ENCODE peak calls at places on chromosomes 13 and 19, in seven cellular contexts. One of them, this sample, is unnamed.
A peak's percentile ranks its signal among the peaks of the same experiment; 100 is the strongest.

GRCh38 chr19:50922316-50922853 is 11.2 kb upstream of the KLK4 start:
- DNase-seq in stimulated activated CD8-positive, alpha-beta memory T cell treated with anti-CD3 and anti-CD28 coated beads, Interleukin-2, amount 100 ng/mL, for 1 hour: peak; percentile 55
- DNase-seq in brain microvascular endothelial cell: peak; percentile 37
- DNase-seq in HEK293T: peak; percentile 89
- DNase-seq in T-helper 1 cell: peak; percentile 63
- DNase-seq in activated CD8-positive, alpha-beta memory T cell treated with anti-CD3 and anti-CD28 coated beads for 4 hours: peak; percentile 42
- DNase-seq in NCI-H510A: peak; percentile 15
- DNase-seq in this sample: peak; percentile 76

GRCh38 chr13:93029536-93029935 is 197.1 kb upstream of the GPC6 start:
- DNase-seq in T-helper 1 cell: no peak
- DNase-seq in HEK293T: no peak
- DNase-seq in stimulated activated CD8-positive, alpha-beta memory T cell treated with anti-CD3 and anti-CD28 coated beads, Interleukin-2, amount 100 ng/mL, for 1 hour: no peak
- DNase-seq in brain microvascular endothelial cell: peak; percentile 56
- DNase-seq in activated CD8-positive, alpha-beta memory T cell treated with anti-CD3 and anti-CD28 coated beads for 4 hours: no peak
- DNase-seq in NCI-H510A: no peak
- DNase-seq in this sample: no peak

GRCh38 chr13:93965587-93965986 is 513.9 kb downstream of the DCT start:
- DNase-seq in HEK293T: no peak
- DNase-seq in activated CD8-positive, alpha-beta memory T cell treated with anti-CD3 and anti-CD28 coated beads for 4 hours: no peak
- DNase-seq in stimulated activated CD8-positive, alpha-beta memory T cell treated with anti-CD3 and anti-CD28 coated beads, Interleukin-2, amount 100 ng/mL, for 1 hour: no peak
- DNase-seq in brain microvascular endothelial cell: no peak
- DNase-seq in NCI-H510A: no peak
- DNase-seq in T-helper 1 cell: no peak
- DNase-seq in this sample: no peak

GRCh38 chr19:46878613-46879375 is 18.0 kb downstream of the ARHGAP35 start:
- DNase-seq in activated CD8-positive, alpha-beta memory T cell treated with anti-CD3 and anti-CD28 coated beads for 4 hours: no peak
- DNase-seq in T-helper 1 cell: no peak
- DNase-seq in stimulated activated CD8-positive, alpha-beta memory T cell treated with anti-CD3 and anti-CD28 coated beads, Interleukin-2, amount 100 ng/mL, for 1 hour: no peak
- DNase-seq in HEK293T: no peak
- DNase-seq in NCI-H510A: no peak
- DNase-seq in brain microvascular endothelial cell: peak; percentile 91
- DNase-seq in this sample: no peak

GRCh38 chr13:44273991-44274810 is 99.4 kb upstream of the SERP2 start:
- DNase-seq in activated CD8-positive, alpha-beta memory T cell treated with anti-CD3 and anti-CD28 coated beads for 4 hours: no peak
- DNase-seq in stimulated activated CD8-positive, alpha-beta memory T cell treated with anti-CD3 and anti-CD28 coated beads, Interleukin-2, amount 100 ng/mL, for 1 hour: no peak
- DNase-seq in HEK293T: no peak
- DNase-seq in NCI-H510A: no peak
- DNase-seq in T-helper 1 cell: peak; percentile 17
- DNase-seq in brain microvascular endothelial cell: no peak
- DNase-seq in this sample: no peak

GRCh38 chr19:43662487-43662886 is 7.5 kb downstream of the PLAUR start:
- DNase-seq in activated CD8-positive, alpha-beta memory T cell treated with anti-CD3 and anti-CD28 coated beads for 4 hours: no peak
- DNase-seq in HEK293T: peak; percentile 42
- DNase-seq in stimulated activated CD8-positive, alpha-beta memory T cell treated with anti-CD3 and anti-CD28 coated beads, Interleukin-2, amount 100 ng/mL, for 1 hour: no peak
- DNase-seq in brain microvascular endothelial cell: no peak
- DNase-seq in NCI-H510A: no peak
- DNase-seq in T-helper 1 cell: no peak
- DNase-seq in this sample: no peak

GRCh38 chr19:42422092-42422575 is 5.1 kb downstream of the LIPE start:
- DNase-seq in activated CD8-positive, alpha-beta memory T cell treated with anti-CD3 and anti-CD28 coated beads for 4 hours: no peak
- DNase-seq in NCI-H510A: no peak
- DNase-seq in stimulated activated CD8-positive, alpha-beta memory T cell treated with anti-CD3 and anti-CD28 coated beads, Interleukin-2, amount 100 ng/mL, for 1 hour: no peak
- DNase-seq in HEK293T: no peak
- DNase-seq in brain microvascular endothelial cell: no peak
- DNase-seq in T-helper 1 cell: no peak
- DNase-seq in this sample: no peak

GRCh38 chr13:28792992-28793391 is 27.1 kb upstream of the MTUS2 start:
- DNase-seq in T-helper 1 cell: no peak
- DNase-seq in brain microvascular endothelial cell: peak; percentile 75
- DNase-seq in NCI-H510A: no peak
- DNase-seq in HEK293T: no peak
- DNase-seq in stimulated activated CD8-positive, alpha-beta memory T cell treated with anti-CD3 and anti-CD28 coated beads, Interleukin-2, amount 100 ng/mL, for 1 hour: no peak
- DNase-seq in activated CD8-positive, alpha-beta memory T cell treated with anti-CD3 and anti-CD28 coated beads for 4 hours: no peak
- DNase-seq in this sample: no peak

GRCh38 chr13:75079226-75079625 is 402.7 kb downstream of the TBC1D4 start:
- DNase-seq in HEK293T: no peak
- DNase-seq in stimulated activated CD8-positive, alpha-beta memory T cell treated with anti-CD3 and anti-CD28 coated beads, Interleukin-2, amount 100 ng/mL, for 1 hour: no peak
- DNase-seq in activated CD8-positive, alpha-beta memory T cell treated with anti-CD3 and anti-CD28 coated beads for 4 hours: no peak
- DNase-seq in NCI-H510A: no peak
- DNase-seq in brain microvascular endothelial cell: peak; percentile 63
- DNase-seq in T-helper 1 cell: no peak
- DNase-seq in this sample: no peak

GRCh38 chr13:103878891-103879605 is 812.8 kb upstream of the SLC10A2 start:
- DNase-seq in brain microvascular endothelial cell: no peak
- DNase-seq in activated CD8-positive, alpha-beta memory T cell treated with anti-CD3 and anti-CD28 coated beads for 4 hours: no peak
- DNase-seq in HEK293T: no peak
- DNase-seq in stimulated activated CD8-positive, alpha-beta memory T cell treated with anti-CD3 and anti-CD28 coated beads, Interleukin-2, amount 100 ng/mL, for 1 hour: no peak
- DNase-seq in T-helper 1 cell: no peak
- DNase-seq in NCI-H510A: no peak
- DNase-seq in this sample: no peak

GRCh38 chr13:77874406-77874805 is 44.2 kb downstream of the EDNRB start:
- DNase-seq in T-helper 1 cell: no peak
- DNase-seq in NCI-H510A: no peak
- DNase-seq in stimulated activated CD8-positive, alpha-beta memory T cell treated with anti-CD3 and anti-CD28 coated beads, Interleukin-2, amount 100 ng/mL, for 1 hour: no peak
- DNase-seq in activated CD8-positive, alpha-beta memory T cell treated with anti-CD3 and anti-CD28 coated beads for 4 hours: no peak
- DNase-seq in brain microvascular endothelial cell: peak; percentile 14
- DNase-seq in HEK293T: no peak
- DNase-seq in this sample: no peak

GRCh38 chr19:19597809-19598306 is 20.6 kb downstream of the PBX4 start:
- DNase-seq in HEK293T: no peak
- DNase-seq in NCI-H510A: no peak
- DNase-seq in activated CD8-positive, alpha-beta memory T cell treated with anti-CD3 and anti-CD28 coated beads for 4 hours: no peak
- DNase-seq in T-helper 1 cell: peak; percentile 57
- DNase-seq in stimulated activated CD8-positive, alpha-beta memory T cell treated with anti-CD3 and anti-CD28 coated beads, Interleukin-2, amount 100 ng/mL, for 1 hour: no peak
- DNase-seq in brain microvascular endothelial cell: no peak
- DNase-seq in this sample: no peak

GRCh38 chr13:70623260-70623659 is 515.0 kb upstream of the KLHL1 start:
- DNase-seq in activated CD8-positive, alpha-beta memory T cell treated with anti-CD3 and anti-CD28 coated beads for 4 hours: no peak
- DNase-seq in brain microvascular endothelial cell: no peak
- DNase-seq in T-helper 1 cell: no peak
- DNase-seq in HEK293T: no peak
- DNase-seq in NCI-H510A: no peak
- DNase-seq in stimulated activated CD8-positive, alpha-beta memory T cell treated with anti-CD3 and anti-CD28 coated beads, Interleukin-2, amount 100 ng/mL, for 1 hour: no peak
- DNase-seq in this sample: no peak

GRCh38 chr19:56367829-56368711 is 25.3 kb downstream of the ZNF582 start:
- DNase-seq in brain microvascular endothelial cell: peak; percentile 97
- DNase-seq in stimulated activated CD8-positive, alpha-beta memory T cell treated with anti-CD3 and anti-CD28 coated beads, Interleukin-2, amount 100 ng/mL, for 1 hour: peak; percentile 63
- DNase-seq in HEK293T: no peak
- DNase-seq in activated CD8-positive, alpha-beta memory T cell treated with anti-CD3 and anti-CD28 coated beads for 4 hours: peak; percentile 53
- DNase-seq in T-helper 1 cell: peak; percentile 66
- DNase-seq in NCI-H510A: peak; percentile 79
- DNase-seq in this sample: peak; percentile 87

GRCh38 chr13:76936736-76937135 is 11.6 kb upstream of the ACOD1 start:
- DNase-seq in NCI-H510A: no peak
- DNase-seq in T-helper 1 cell: no peak
- DNase-seq in HEK293T: no peak
- DNase-seq in brain microvascular endothelial cell: no peak
- DNase-seq in stimulated activated CD8-positive, alpha-beta memory T cell treated with anti-CD3 and anti-CD28 coated beads, Interleukin-2, amount 100 ng/mL, for 1 hour: no peak
- DNase-seq in activated CD8-positive, alpha-beta memory T cell treated with anti-CD3 and anti-CD28 coated beads for 4 hours: no peak
- DNase-seq in this sample: peak; percentile 48

GRCh38 chr19:12773571-12773970 is 1.8 kb downstream of the HOOK2 start:
- DNase-seq in stimulated activated CD8-positive, alpha-beta memory T cell treated with anti-CD3 and anti-CD28 coated beads, Interleukin-2, amount 100 ng/mL, for 1 hour: no peak
- DNase-seq in HEK293T: no peak
- DNase-seq in NCI-H510A: no peak
- DNase-seq in brain microvascular endothelial cell: no peak
- DNase-seq in activated CD8-positive, alpha-beta memory T cell treated with anti-CD3 and anti-CD28 coated beads for 4 hours: no peak
- DNase-seq in T-helper 1 cell: no peak
- DNase-seq in this sample: no peak

GRCh38 chr13:75829874-75830273 is 193.7 kb downstream of the LMO7 start:
- DNase-seq in brain microvascular endothelial cell: no peak
- DNase-seq in T-helper 1 cell: no peak
- DNase-seq in activated CD8-positive, alpha-beta memory T cell treated with anti-CD3 and anti-CD28 coated beads for 4 hours: no peak
- DNase-seq in HEK293T: no peak
- DNase-seq in NCI-H510A: no peak
- DNase-seq in stimulated activated CD8-positive, alpha-beta memory T cell treated with anti-CD3 and anti-CD28 coated beads, Interleukin-2, amount 100 ng/mL, for 1 hour: no peak
- DNase-seq in this sample: no peak

GRCh38 chr19:38528931-38529330 is 88.8 kb downstream of the MAP4K1 start:
- DNase-seq in HEK293T: no peak
- DNase-seq in activated CD8-positive, alpha-beta memory T cell treated with anti-CD3 and anti-CD28 coated beads for 4 hours: no peak
- DNase-seq in brain microvascular endothelial cell: no peak
- DNase-seq in NCI-H510A: no peak
- DNase-seq in T-helper 1 cell: no peak
- DNase-seq in stimulated activated CD8-positive, alpha-beta memory T cell treated with anti-CD3 and anti-CD28 coated beads, Interleukin-2, amount 100 ng/mL, for 1 hour: no peak
- DNase-seq in this sample: no peak

This sample was measured in HL-60.